ENCODE peak calls at places on chromosomes 6 and 20, in nine cellular contexts. O is tibial nerve, F is prostate gland, T is ovary, X is sigmoid colon, Q is heart left ventricle, G is uterus, Y is H1, V is esophagus muscularis mucosa. K is an unnamed sample.

GRCh38 chr6:151137441-151137984 is 102.3 kb upstream of the AKAP12 start:
- DNase-seq in X (no peak), T (no peak), V (no peak), F (no peak), Y (no peak), G (no peak), Q (no peak), O (no peak), K (no peak)

GRCh38 chr20:25285091-25285647 is 37.3 kb downstream of the PYGB start:
- DNase-seq in T (peak; percentile 9), X (peak; percentile 60), V (no peak), F (no peak), Q (peak; percentile 40), O (peak; percentile 8), G (peak; percentile 11), Y (peak; percentile 52), K (no peak)

GRCh38 chr6:150248300-150248699 is 105.5 kb downstream of the PPP1R14C start:
- DNase-seq in V (no peak), Y (no peak), G (no peak), T (no peak), X (no peak), O (no peak), F (no peak), Q (no peak), K (no peak)

GRCh38 chr6:125262026-125263013 is 39.4 kb downstream of the HDDC2 start:
- DNase-seq in Q (no peak), X (no peak), G (no peak), O (no peak), F (no peak), V (no peak), Y (no peak), T (no peak), K (no peak)

GRCh38 chr20:8601542-8601912 is 467.4 kb upstream of the PLCB4 start:
- DNase-seq in G (no peak), T (no peak), F (no peak), O (no peak), Y (no peak), V (no peak), Q (no peak), X (no peak), K (no peak)

GRCh38 chr6:5636210-5637030 is 370.3 kb downstream of the NRN1 start:
- DNase-seq in Y (peak; percentile 56), O (no peak), Q (no peak), G (no peak), X (no peak), F (no peak), T (no peak), V (no peak), K (no peak)

GRCh38 chr20:40279390-40279789 is 409.6 kb downstream of the MAFB start:
- DNase-seq in F (no peak), Y (no peak), Q (no peak), T (no peak), G (peak; percentile 33), O (peak; percentile 24), V (no peak), X (peak; percentile 78), K (no peak)

GRCh38 chr6:25537349-25538018 is 114.5 kb upstream of the SCGN start:
- DNase-seq in T (no peak), O (no peak), F (no peak), X (no peak), V (no peak), Y (no peak), G (peak; percentile 24), Q (no peak), K (no peak)

GRCh38 chr6:126618639-126619331 is 278.9 kb downstream of the CENPW start:
- DNase-seq in F (no peak), V (no peak), T (no peak), X (no peak), O (no peak), G (no peak), Q (no peak), Y (no peak), K (no peak)

GRCh38 chr20:21706345-21707195 is 1.1 kb downstream of the PAX1 start:
- DNase-seq in Q (no peak), G (no peak), O (no peak), Y (no peak), X (no peak), F (no peak), V (no peak), T (no peak), K (peak; percentile 75)

DNA sequence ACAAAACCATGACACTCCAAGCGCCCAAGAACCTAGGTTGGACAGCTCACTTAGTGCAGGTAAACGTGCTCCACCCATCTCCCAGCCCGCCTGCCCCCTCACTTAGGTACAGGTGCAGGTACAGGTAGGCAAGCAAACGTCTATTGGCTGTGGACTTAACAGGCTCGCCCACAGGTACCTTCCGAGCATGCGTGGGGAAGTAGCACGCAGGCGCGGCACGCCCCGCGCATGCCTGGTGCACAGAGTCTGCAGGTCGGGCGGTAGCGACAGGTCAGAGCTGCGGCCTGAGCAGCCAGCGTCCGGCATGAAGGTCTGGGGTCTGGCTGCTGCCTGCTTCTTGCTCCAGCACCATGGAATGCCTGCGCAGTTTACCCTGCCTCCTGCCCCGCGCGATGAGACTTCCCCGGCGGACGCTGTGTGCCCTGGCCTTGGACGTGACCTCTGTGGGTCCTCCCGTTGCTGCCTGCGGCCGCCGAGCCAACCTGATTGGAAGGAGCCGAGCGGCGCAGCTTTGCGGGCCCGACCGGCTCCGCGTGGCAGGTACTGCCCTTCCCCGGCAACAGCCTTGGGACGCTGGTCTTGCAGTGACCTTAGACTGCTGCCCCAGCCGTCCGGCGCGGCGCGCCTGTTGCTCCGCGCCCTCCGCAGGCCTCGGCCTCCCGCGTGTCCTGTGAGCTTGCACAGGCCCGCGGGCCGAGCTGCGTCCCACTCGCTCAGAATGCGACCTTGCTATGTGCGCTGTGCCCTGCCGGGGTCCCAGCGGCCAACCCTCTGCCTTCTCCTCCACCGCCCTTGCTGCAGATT is at the start of gene MRS2:
- DNase-seq in Q (peak; percentile 92), G (peak; percentile 76), X (peak; percentile 87), T (peak; percentile 80), V (peak; percentile 93), Y (peak; percentile 78), O (peak; percentile 61), F (peak; percentile 90), K (peak; percentile 94)
- TF ChIP-seq POLR2A in Q (peak; percentile 84), G (no peak), X (peak; percentile 40), T (no peak), V (peak; percentile 40), Y (peak; percentile 66), O (peak; percentile 66), F (peak; percentile 80), K (no peak)

DNA sequence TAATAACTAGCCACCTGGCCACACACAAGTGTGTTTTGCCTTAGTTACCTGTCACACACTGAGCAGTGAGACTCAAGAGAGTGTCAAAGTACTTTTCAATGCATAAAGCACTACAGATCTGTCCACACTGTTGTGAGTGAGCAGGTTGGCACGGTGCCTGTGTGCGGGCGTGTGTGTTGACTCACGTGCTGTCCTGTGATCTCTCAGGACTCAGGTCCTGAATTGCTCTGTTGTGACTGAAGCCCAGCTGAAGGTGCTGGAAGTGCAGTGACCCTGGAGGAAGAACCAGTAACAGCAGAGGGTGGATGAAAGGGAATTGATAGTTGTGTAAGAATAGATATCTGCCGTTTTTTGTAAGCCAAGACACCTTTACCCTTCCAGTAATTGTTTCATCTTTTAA is 18.3 kb downstream of the SLC16A10 start:
- DNase-seq in Y (no peak), Q (peak; percentile 80), T (peak; percentile 35), V (no peak), X (no peak), F (peak; percentile 77), O (no peak), G (peak; percentile 17), K (peak; percentile 91)
- TF ChIP-seq POLR2A in Y (no peak), Q (no peak), T (no peak), V (no peak), X (no peak), F (no peak), O (no peak), G (no peak), K (peak; percentile 18)

GRCh38 chr6:6984585-6985366 is 123.0 kb upstream of the RREB1 start:
- DNase-seq in T (no peak), Q (no peak), F (no peak), X (no peak), V (no peak), O (no peak), G (no peak), Y (no peak), K (no peak)

GRCh38 chr6:6978731-6979130 is 129.0 kb upstream of the RREB1 start:
- DNase-seq in Q (no peak), T (no peak), X (no peak), G (no peak), F (no peak), V (no peak), O (no peak), Y (no peak), K (no peak)

GRCh38 chr6:6982663-6983062 is 125.1 kb upstream of the RREB1 start:
- DNase-seq in O (no peak), F (no peak), T (no peak), X (no peak), G (no peak), V (no peak), Q (no peak), Y (no peak), K (no peak)

GRCh38 chr6:6980999-6981581 is 126.7 kb upstream of the RREB1 start:
- DNase-seq in G (no peak), T (peak; percentile 53), F (no peak), O (no peak), Q (no peak), V (no peak), Y (no peak), X (no peak), K (no peak)

DNA sequence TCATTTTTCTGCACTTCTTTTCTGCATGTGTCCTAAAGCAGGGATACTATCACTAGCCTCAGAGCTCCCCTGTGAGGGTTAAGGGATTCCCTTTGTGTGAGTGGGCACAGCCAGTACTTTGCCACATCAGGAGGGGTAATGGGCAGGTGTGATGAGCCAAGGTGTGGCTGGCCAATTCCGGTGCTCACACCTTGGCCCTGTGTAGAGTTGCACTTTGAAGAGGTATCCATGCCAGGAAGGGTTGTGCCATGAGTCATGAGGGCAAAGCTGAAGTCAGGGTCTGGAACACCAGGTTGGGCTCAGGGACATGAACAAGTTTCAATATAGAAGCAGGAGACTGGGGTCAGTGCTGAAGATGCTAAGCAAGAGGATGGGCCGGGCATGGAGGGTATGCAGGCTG is 125.8 kb upstream of the RREB1 start:
- DNase-seq in X (no peak), O (no peak), Q (no peak), G (no peak), T (no peak), Y (no peak), F (no peak), V (no peak), K (no peak)
- TF ChIP-seq POLR2A in X (no peak), O (no peak), Q (no peak), G (no peak), T (no peak), Y (no peak), F (no peak), V (no peak), K (no peak)

DNA sequence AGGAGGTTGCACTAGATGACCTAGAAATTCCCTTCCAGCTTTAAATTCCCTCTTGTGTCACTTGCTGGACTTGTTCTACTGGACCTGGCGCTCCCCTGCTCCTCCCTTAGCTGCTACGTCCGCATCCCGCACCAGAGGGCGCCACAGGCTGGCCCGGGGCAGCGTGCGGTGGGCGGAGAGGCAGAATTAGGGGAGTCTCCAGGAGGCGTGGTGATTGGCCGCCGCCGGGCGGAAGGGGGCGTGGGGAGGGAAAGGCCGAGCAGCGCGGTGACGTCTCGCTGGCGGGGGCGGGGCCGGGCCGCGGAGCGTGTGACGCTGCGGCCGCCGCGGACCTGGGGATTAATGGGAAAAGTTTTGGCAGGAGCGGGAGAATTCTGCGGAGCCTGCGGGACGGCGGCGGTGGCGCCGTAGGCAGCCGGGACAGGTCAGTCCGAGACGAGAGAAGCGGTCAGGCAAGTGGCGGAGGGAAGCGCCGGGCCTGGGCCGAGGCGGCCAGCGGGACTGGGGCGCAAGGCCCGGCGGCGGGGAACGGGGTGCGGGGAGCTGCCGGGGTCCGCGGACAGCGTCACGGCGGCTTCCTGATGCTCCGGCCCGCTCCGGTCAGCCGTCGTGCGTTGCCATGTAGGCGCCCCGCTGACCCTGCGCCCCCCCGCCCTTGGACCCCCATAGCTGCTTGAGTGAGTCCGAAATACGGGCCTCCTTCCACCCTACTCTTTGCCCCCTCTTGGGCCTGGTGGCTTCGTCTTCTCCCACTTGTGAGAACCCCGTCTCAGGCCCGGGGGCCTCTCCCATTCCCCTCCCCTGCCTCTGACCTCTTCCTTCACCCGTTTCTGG is at the start of gene PPARD:
- DNase-seq in O (peak; percentile 96), Q (peak; percentile 100), F (peak; percentile 98), T (peak; percentile 99), V (peak; percentile 99), Y (peak; percentile 100), X (peak; percentile 99), G (peak; percentile 99), K (peak; percentile 100)
- TF ChIP-seq POLR2A in O (peak; percentile 97), Q (peak; percentile 91), F (peak; percentile 98), T (peak; percentile 86), V (peak; percentile 72), Y (no peak), X (peak; percentile 67), G (peak; percentile 98), K (no peak)

K was measured in upper lobe of left lung.